ENCODE peak calls at places on chromosomes 7 and 10, in five cellular contexts. O, D, A, Y and Q are unnamed samples.

GRCh38 chr10:3790858-3791257 is 5.8 kb upstream of the KLF6 start:
- DNase-seq in D (no peak), A (no peak), O (no peak), Y (no peak), Q (no peak)

GRCh38 chr10:92844746-92845145 is 3.6 kb upstream of the EXOC6 start:
- DNase-seq in A (no peak), O (no peak), Y (no peak), D (no peak), Q (no peak)

GRCh38 chr7:42611961-42612360 is 299.9 kb downstream of the C7orf25 start:
- DNase-seq in D (no peak), O (no peak), Y (no peak), A (no peak), Q (no peak)

GRCh38 chr10:4721994-4722753 is 103.8 kb upstream of the AKR1E2 start:
- DNase-seq in Y (peak; percentile 92), D (no peak), A (peak; percentile 89), O (no peak), Q (peak; percentile 17)

GRCh38 chr7:43454936-43455518 is 127.9 kb upstream of the STK17A start:
- DNase-seq in O (no peak), A (no peak), D (peak; percentile 53), Y (peak; percentile 82), Q (peak; percentile 3)

GRCh38 chr7:98202367-98203195 is 8.7 kb upstream of the BHLHA15 start:
- DNase-seq in Y (peak; percentile 10), A (no peak), D (no peak), O (no peak), Q (no peak)

GRCh38 chr7:130096243-130096827 is 26.0 kb downstream of the KLHDC10 start:
- DNase-seq in A (no peak), Y (no peak), O (no peak), D (no peak), Q (no peak)

GRCh38 chr7:50342616-50343114 is 38.1 kb downstream of the IKZF1 start:
- DNase-seq in D (peak; percentile 37), A (no peak), O (no peak), Y (no peak), Q (no peak)

GRCh38 chr10:130438861-130439260 is 302.7 kb downstream of the GLRX3 start:
- DNase-seq in O (no peak), A (no peak), Y (no peak), D (no peak), Q (no peak)